ENCODE peak calls at places on chromosomes 16 and 17, in ten cellular contexts. S is NB4, M is IMR-90, U is spleen, D is heart left ventricle, Z is prostate gland, P is GM12878, V is A549, T is lower leg skin, G is stomach. Q is an unnamed sample.

GRCh38 chr16:67431077-67431804 is at the start of gene HSD11B2:
- DNase-seq in S (peak), M (peak), U (peak), D (peak), Z (peak), P (no peak), V (peak), T (no peak), G (peak), Q (peak)

GRCh38 chr16:31351246-31351936 is 3.6 kb upstream of the ITGAX start:
- DNase-seq in S (no peak), M (no peak), U (no peak), D (no peak), Z (no peak), P (no peak), V (no peak), T (no peak), G (no peak), Q (no peak)

GRCh38 chr17:60163108-60163784 is 13.5 kb downstream of the CA4 start:
- DNase-seq in S (peak), M (no peak), U (no peak), D (peak), Z (no peak), P (no peak), V (no peak), T (no peak), G (no peak), Q (no peak)

GRCh38 chr17:13346996-13347762 is 254.6 kb downstream of the HS3ST3A1 start:
- DNase-seq in S (peak), M (peak), U (no peak), D (no peak), Z (no peak), P (no peak), V (peak), T (no peak), G (no peak), Q (peak)

GRCh38 chr17:43908111-43908721 is 880 bp upstream of the MPP2 start:
- DNase-seq in S (peak), M (peak), U (no peak), D (peak), Z (peak), P (no peak), V (peak), T (peak), G (peak), Q (peak)

GRCh38 chr17:7626956-7627249 is 718 bp downstream of the SAT2 start:
- DNase-seq in S (no peak), M (no peak), U (no peak), D (no peak), Z (no peak), P (no peak), V (no peak), T (no peak), G (no peak), Q (no peak)

GRCh38 chr17:28967240-28968135 is 16.2 kb upstream of the PHF12 start:
- DNase-seq in S (peak), M (no peak), U (peak), D (no peak), Z (no peak), P (no peak), V (no peak), T (no peak), G (no peak), Q (no peak)

GRCh38 chr17:56292010-56292409 is 138.7 kb downstream of the ANKFN1 start:
- DNase-seq in S (no peak), M (peak), U (no peak), D (no peak), Z (no peak), P (no peak), V (no peak), T (no peak), G (no peak), Q (peak)

GRCh38 chr16:84741351-84741791 is 41.6 kb downstream of the USP10 start:
- DNase-seq in S (peak), M (peak), U (no peak), D (no peak), Z (no peak), P (no peak), V (no peak), T (no peak), G (no peak), Q (no peak)

DNA sequence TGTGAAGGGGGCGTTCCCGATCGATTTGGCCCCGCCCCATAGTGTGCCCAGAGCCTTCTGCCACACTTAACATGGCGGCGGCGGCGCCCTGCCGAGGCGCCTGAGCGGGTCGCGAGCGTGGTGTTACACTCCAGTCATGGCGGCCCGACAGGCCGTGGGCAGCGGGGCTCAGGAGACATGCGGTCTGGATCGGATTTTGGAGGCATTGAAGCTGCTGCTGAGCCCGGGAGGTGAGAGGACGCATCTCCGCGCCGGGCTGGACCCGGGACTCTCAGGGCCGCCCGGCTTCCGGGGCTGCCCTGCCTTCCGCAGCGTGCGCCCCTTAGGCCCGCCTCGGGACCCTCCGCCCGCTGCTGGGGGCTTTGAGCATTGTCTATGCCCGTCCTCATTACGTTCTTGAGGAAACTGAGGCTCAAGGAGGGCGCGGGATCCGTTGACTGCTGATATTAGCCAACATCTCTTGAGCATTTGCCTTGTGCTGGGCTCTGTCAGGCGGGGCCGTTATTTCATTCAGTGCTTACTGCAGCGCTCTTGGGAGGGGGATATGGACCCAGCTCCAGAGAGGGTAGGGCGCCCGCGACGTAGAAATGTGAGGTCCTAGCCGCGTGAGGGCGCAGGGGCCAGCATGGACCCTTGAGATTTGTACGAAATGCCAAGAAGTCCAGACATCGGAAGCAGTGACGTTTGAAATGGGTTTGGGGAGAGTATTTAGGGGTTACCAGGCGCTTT is at the start of gene TANGO6:
- DNase-seq in S (peak), M (peak), U (peak), D (peak), Z (peak), P (peak), V (peak), T (peak), G (peak), Q (peak)
- TF ChIP-seq POLR2A in S (peak), M (peak), U (peak), D (peak), Z (no peak), P (peak), V (peak), T (no peak), G (no peak), Q (peak)

GRCh38 chr17:27690882-27691281 is 59.9 kb downstream of the LGALS9 start:
- DNase-seq in S (no peak), M (no peak), U (no peak), D (no peak), Z (no peak), P (no peak), V (no peak), T (no peak), G (no peak), Q (no peak)
- TF ChIP-seq POLR2A in S (no peak), M (no peak), U (no peak), D (no peak), Z (no peak), P (no peak), V (no peak), T (no peak), G (no peak), Q (no peak)

DNA sequence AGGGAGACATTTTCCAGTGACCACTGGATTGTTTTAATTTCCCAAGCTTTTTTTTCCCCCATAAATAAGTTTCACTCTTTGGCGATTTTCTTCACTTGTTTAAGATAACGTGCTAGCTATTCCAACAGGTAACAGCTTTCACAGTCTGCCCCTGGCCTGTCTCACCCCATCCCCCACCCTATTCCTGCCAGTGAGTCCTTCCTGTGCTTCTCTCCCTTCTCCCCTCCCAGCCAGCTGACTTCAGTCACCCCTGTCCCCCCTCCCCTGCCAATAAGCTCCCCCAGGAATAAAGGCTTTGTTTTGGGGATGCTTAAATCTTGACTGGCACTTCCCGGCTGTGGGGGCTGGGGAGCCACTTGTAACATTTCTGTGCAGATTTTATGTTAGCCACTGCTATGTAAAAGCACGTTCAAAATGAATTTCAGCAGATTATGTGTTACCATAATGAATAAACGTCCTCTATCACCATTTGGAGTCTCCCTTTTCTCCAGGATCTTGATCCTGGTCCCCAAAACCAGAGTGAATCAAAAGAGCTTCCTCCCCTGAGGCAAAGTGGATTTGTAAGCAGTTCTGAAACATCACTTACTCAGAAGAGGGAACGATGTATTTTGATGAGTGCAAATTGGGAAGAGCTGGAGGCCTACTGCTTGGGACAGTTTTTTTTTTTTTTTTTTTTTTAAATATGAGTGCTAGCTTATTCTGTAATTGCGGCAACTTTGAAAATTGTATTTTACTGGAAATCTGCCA is 58.2 kb downstream of the IGF2BP1 start:
- DNase-seq in S (no peak), M (no peak), U (no peak), D (no peak), Z (no peak), P (no peak), V (no peak), T (no peak), G (no peak), Q (no peak)
- TF ChIP-seq POLR2A in S (no peak), M (no peak), U (no peak), D (no peak), Z (no peak), P (no peak), V (no peak), T (no peak), G (no peak), Q (no peak)

DNA sequence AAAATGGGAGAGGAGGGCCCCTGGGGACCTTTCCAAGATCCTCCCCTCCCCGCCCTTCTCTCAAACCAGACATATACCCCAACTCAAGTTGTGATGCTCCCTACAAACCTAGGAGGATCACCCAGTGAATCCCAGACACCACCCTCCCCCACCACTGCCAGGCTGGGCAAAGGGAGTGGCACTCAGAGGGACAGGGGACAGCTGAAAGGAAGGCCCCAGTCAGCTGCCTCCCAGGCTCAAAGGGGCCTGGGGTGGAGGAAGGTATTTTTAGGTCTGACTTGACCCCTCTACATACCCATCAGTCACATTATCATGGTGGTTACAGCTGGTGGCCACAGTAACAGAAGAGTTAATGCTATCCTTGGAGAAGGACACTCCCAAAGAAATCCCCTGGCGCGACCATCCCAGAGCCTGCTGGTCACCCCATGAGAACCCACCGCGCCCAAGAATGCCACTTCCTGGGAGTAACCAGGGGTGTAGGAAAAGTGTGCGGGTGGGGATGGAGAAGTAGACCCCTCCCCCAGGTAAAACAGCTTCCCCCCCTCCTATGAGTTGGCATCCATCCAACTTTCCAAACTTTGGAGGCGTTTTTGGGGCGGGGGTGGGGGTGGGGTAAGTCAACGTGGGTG is 1.2 kb downstream of the CACNB1 start:
- DNase-seq in S (no peak), M (no peak), U (no peak), D (no peak), Z (no peak), P (no peak), V (no peak), T (no peak), G (no peak), Q (no peak)
- TF ChIP-seq POLR2A in S (no peak), M (no peak), U (no peak), D (no peak), Z (no peak), P (no peak), V (no peak), T (no peak), G (no peak), Q (no peak)

GRCh38 chr16:57186630-57187507 is 740 bp downstream of the RSPRY1 start:
- DNase-seq in S (peak), M (no peak), U (peak), D (peak), Z (peak), P (no peak), V (peak), T (no peak), G (no peak), Q (no peak)

GRCh38 chr16:57185446-57185944 is 344 bp downstream of the PSME3IP1 start:
- DNase-seq in S (no peak), M (peak), U (peak), D (peak), Z (peak), P (no peak), V (peak), T (peak), G (peak), Q (peak)

GRCh38 chr16:57184890-57185445 is 871 bp downstream of the PSME3IP1 start:
- DNase-seq in S (no peak), M (no peak), U (no peak), D (no peak), Z (no peak), P (no peak), V (no peak), T (no peak), G (no peak), Q (no peak)

GRCh38 chr16:57187508-57187854 is 1.4 kb downstream of the RSPRY1 start:
- DNase-seq in S (no peak), M (no peak), U (no peak), D (no peak), Z (no peak), P (no peak), V (no peak), T (no peak), G (no peak), Q (no peak)

DNA sequence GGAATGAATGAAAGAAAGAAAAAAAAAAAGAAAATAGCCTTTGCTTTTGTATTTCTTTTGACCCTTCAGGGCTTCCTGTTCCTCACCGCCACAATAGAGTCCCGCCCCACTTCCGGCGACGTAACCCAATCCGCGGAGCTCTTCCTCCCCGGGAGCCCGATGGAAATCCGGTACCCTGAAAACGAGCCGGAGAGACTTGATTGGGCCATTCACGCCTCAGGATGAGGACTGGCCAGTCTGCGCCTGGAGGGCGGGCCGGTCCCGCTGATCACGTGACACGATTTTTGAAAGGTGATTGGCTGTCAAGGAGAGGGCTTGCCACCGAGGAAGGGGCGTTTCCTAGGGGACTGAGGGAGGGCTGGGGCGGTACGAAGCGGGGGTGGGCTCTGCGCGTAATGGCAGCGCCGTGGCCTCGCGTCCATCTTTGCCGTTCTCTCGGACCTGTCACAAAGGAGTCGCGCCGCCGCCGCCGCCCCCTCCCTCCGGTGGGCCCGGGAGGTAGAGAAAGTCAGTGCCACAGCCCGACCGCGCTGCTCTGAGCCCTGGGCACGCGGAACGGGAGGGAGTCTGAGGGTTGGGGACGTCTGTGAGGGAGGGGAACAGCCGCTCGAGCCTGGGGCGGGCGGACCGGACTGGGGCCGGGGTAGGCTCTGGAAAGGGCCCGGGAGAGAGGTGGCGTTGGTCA is at the start of the genes PSME3IP1 and RSPRY1:
- DNase-seq in S (peak), M (peak), U (peak), D (peak), Z (peak), P (peak), V (peak), T (peak), G (peak), Q (peak)
- TF ChIP-seq POLR2A in S (peak), M (peak), U (no peak), D (peak), Z (peak), P (peak), V (peak), T (no peak), G (no peak), Q (peak)

GRCh38 chr17:30824356-30825145 is at the start of gene CRLF3:
- DNase-seq in S (peak), M (peak), U (peak), D (peak), Z (peak), P (peak), V (peak), T (peak), G (peak), Q (peak)
- TF ChIP-seq POLR2A in S (peak), M (peak), U (peak), D (peak), Z (peak), P (peak), V (peak), T (no peak), G (no peak), Q (peak)

GRCh38 chr17:35243459-35244204 is 760 bp downstream of the SLFN5 start:
- DNase-seq in S (peak), M (peak), U (peak), D (peak), Z (peak), P (no peak), V (peak), T (peak), G (peak), Q (peak)

GRCh38 chr17:35242805-35243458 is at the start of gene SLFN5:
- DNase-seq in S (peak), M (peak), U (peak), D (peak), Z (peak), P (peak), V (peak), T (peak), G (peak), Q (peak)

GRCh38 chr17:35242158-35242804 is 591 bp upstream of the SLFN5 start:
- DNase-seq in S (peak), M (peak), U (peak), D (peak), Z (peak), P (no peak), V (peak), T (peak), G (peak), Q (no peak)

GRCh38 chr17:35245196-35245486 is 2.3 kb downstream of the SLFN5 start:
- DNase-seq in S (peak), M (peak), U (no peak), D (no peak), Z (no peak), P (no peak), V (peak), T (no peak), G (no peak), Q (peak)

GRCh38 chr17:35244345-35245195 is 1.7 kb downstream of the SLFN5 start:
- DNase-seq in S (peak), M (peak), U (peak), D (peak), Z (peak), P (no peak), V (peak), T (peak), G (peak), Q (peak)
- TF ChIP-seq POLR2A in S (no peak), M (no peak), U (no peak), D (no peak), Z (no peak), P (no peak), V (no peak), T (no peak), G (no peak), Q (no peak)

GRCh38 chr16:1181715-1182671 is 29.1 kb downstream of the CACNA1H start:
- DNase-seq in S (no peak), M (peak), U (no peak), D (peak), Z (no peak), P (no peak), V (peak), T (no peak), G (peak), Q (peak)
- TF ChIP-seq POLR2A in S (no peak), M (no peak), U (no peak), D (no peak), Z (no peak), P (no peak), V (no peak), T (no peak), G (no peak), Q (peak)

GRCh38 chr17:42618442-42619150 is 9.1 kb downstream of the TUBG1 start:
- DNase-seq in S (peak), M (no peak), U (no peak), D (peak), Z (peak), P (peak), V (peak), T (no peak), G (peak), Q (no peak)

GRCh38 chr17:42629420-42630009 is 20.0 kb downstream of the TUBG1 start:
- DNase-seq in S (peak), M (no peak), U (no peak), D (no peak), Z (no peak), P (no peak), V (no peak), T (no peak), G (no peak), Q (no peak)

GRCh38 chr17:42617956-42618431 is 8.5 kb downstream of the TUBG1 start:
- DNase-seq in S (no peak), M (no peak), U (no peak), D (no peak), Z (no peak), P (peak), V (no peak), T (no peak), G (no peak), Q (no peak)

DNA sequence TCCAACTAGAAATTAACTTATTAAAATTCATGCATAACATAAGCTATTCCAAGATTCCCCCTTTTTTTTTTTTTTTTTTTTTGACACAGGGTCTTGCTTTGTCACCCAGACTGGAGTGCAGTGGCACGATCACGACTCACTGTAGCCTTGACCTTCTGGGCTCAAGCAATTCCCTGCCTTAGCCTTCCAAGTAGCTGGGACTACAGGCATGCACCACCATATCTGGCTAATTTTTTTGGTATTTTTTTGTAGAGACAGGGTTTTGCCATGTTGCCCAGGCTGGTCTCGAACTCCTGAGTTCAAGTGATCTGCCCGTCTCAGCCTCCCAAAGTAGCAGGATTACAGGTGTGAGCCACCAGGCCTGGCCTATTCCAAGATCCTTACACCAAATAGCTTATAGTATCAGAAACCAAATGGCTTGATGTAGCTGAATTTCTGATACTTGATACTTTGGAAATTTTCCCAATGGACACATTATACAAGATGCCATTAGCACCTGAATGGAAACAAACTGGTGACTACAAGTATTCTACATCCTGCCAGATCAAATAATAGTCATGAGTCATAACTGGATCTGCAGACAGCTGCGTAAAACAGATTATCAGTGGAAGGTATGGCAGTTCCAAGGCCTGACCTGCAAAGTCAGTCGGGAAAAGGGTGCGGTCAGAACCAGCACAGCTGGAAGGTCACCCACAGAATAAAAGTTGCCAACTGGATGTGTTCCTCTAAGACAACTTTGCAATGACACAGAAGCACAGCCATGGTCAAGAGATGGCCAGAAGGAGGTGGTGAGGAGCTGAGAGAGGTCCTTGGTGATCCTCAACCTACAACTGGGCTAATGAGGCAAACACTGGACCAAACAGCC is 14.5 kb downstream of the TUBG1 start:
- DNase-seq in S (no peak), M (peak), U (no peak), D (no peak), Z (peak), P (no peak), V (peak), T (peak), G (peak), Q (peak)
- TF ChIP-seq POLR2A in S (no peak), M (no peak), U (no peak), D (no peak), Z (no peak), P (no peak), V (no peak), T (no peak), G (no peak), Q (no peak)

Q was measured in H54.